ENCODE peak calls at places on chromosomes 2 and 18, in five cellular contexts. Y is NCI-H69, E is retina, T is foreskin melanocyte, L is epithelial cell of esophagus. Z is an unnamed sample.
A peak's percentile ranks its signal among the peaks of the same experiment; 100 is the strongest.

GRCh38 chr2:48109491-48110204 is 203.3 kb upstream of the FBXO11 start:
- DNase-seq in L (no peak), T (no peak), Y (no peak), E (no peak), Z (no peak)

GRCh38 chr18:12769644-12770440 is 67.0 kb downstream of the PSMG2 start:
- DNase-seq in T (no peak), L (no peak), E (no peak), Y (no peak), Z (no peak)

GRCh38 chr2:26764078-26764887 is at the start of gene SLC35F6:
- DNase-seq in Y (peak; percentile 83), T (peak; percentile 70), E (peak; percentile 96), L (peak; percentile 78), Z (peak; percentile 86)

GRCh38 chr2:65228249-65228750 is 669 bp downstream of the ACTR2 start:
- DNase-seq in E (no peak), T (peak; percentile 64), L (peak; percentile 34), Y (peak; percentile 54), Z (peak; percentile 69)

GRCh38 chr18:48711651-48712486 is 173.0 kb downstream of the CTIF start:
- DNase-seq in Y (peak; percentile 67), T (peak; percentile 38), L (peak; percentile 25), E (peak; percentile 72), Z (peak; percentile 3)

GRCh38 chr2:168751104-168751768 is 51.2 kb upstream of the NOSTRIN start:
- DNase-seq in Y (no peak), L (no peak), E (no peak), T (peak; percentile 28), Z (no peak)

GRCh38 chr2:152054593-152054992 is 44.3 kb downstream of the CACNB4 start:
- DNase-seq in Y (no peak), E (no peak), T (peak; percentile 44), L (peak; percentile 58), Z (no peak)

GRCh38 chr2:73028841-73029240 is 42.7 kb downstream of the SFXN5 start:
- DNase-seq in L (no peak), T (no peak), Y (peak; percentile 17), E (no peak), Z (no peak)

GRCh38 chr18:78239090-78239457 is 740.5 kb upstream of the SALL3 start:
- DNase-seq in L (no peak), T (no peak), Y (no peak), E (no peak), Z (no peak)

GRCh38 chr2:36287363-36288275 is 68.0 kb upstream of the CRIM1 start:
- DNase-seq in Y (no peak), T (no peak), E (peak; percentile 21), L (peak; percentile 77), Z (no peak)

GRCh38 chr18:62182220-62182619 is 4.6 kb downstream of the PIGN start:
- DNase-seq in E (no peak), L (no peak), Y (no peak), T (no peak), Z (no peak)

GRCh38 chr18:24544949-24545348 is 84.5 kb downstream of the HRH4 start:
- DNase-seq in Y (no peak), L (no peak), E (no peak), T (no peak), Z (no peak)